ENCODE peak calls at places on chromosomes 3 and 15, in five cellular contexts. One of them, this sample, is unnamed.

GRCh38 chr15:68303560-68304436 is 26.3 kb downstream of the FEM1B start:
- DNase-seq in stimulated activated naive B cell treated with anti-CD40 and anti-IgM and Interleukin-4, amounts not matched to agents 10 μg/mL and 1 μg/mL and 100 μg/mL, for 72 hours: no peak
- DNase-seq in GM03348: no peak
- DNase-seq in stimulated activated CD4-positive, alpha-beta T cell treated with anti-CD3 and anti-CD28 coated beads, Interleukin-4, amount 100 ng/mL, for 4 hours: no peak
- DNase-seq in activated naive CD4-positive, alpha-beta T cell: no peak
- DNase-seq in this sample: no peak

GRCh38 chr15:67030036-67030762 is 35.2 kb upstream of the SMAD3 start:
- DNase-seq in GM03348: no peak
- DNase-seq in stimulated activated CD4-positive, alpha-beta T cell treated with anti-CD3 and anti-CD28 coated beads, Interleukin-4, amount 100 ng/mL, for 4 hours: no peak
- DNase-seq in stimulated activated naive B cell treated with anti-CD40 and anti-IgM and Interleukin-4, amounts not matched to agents 10 μg/mL and 1 μg/mL and 100 μg/mL, for 72 hours: no peak
- DNase-seq in activated naive CD4-positive, alpha-beta T cell: no peak
- DNase-seq in this sample: no peak

GRCh38 chr15:24068102-24068501 is 381.0 kb upstream of the NDN start:
- DNase-seq in activated naive CD4-positive, alpha-beta T cell: no peak
- DNase-seq in stimulated activated naive B cell treated with anti-CD40 and anti-IgM and Interleukin-4, amounts not matched to agents 10 μg/mL and 1 μg/mL and 100 μg/mL, for 72 hours: no peak
- DNase-seq in GM03348: no peak
- DNase-seq in stimulated activated CD4-positive, alpha-beta T cell treated with anti-CD3 and anti-CD28 coated beads, Interleukin-4, amount 100 ng/mL, for 4 hours: no peak
- DNase-seq in this sample: no peak

GRCh38 chr3:183800221-183800863 is 25.0 kb downstream of the MAP6D1 start:
- DNase-seq in activated naive CD4-positive, alpha-beta T cell: no peak
- DNase-seq in stimulated activated naive B cell treated with anti-CD40 and anti-IgM and Interleukin-4, amounts not matched to agents 10 μg/mL and 1 μg/mL and 100 μg/mL, for 72 hours: no peak
- DNase-seq in GM03348: no peak
- DNase-seq in stimulated activated CD4-positive, alpha-beta T cell treated with anti-CD3 and anti-CD28 coated beads, Interleukin-4, amount 100 ng/mL, for 4 hours: no peak
- DNase-seq in this sample: no peak

GRCh38 chr3:33768578-33768977 is 29.9 kb upstream of the PDCD6IP start:
- DNase-seq in GM03348: no peak
- DNase-seq in stimulated activated CD4-positive, alpha-beta T cell treated with anti-CD3 and anti-CD28 coated beads, Interleukin-4, amount 100 ng/mL, for 4 hours: no peak
- DNase-seq in stimulated activated naive B cell treated with anti-CD40 and anti-IgM and Interleukin-4, amounts not matched to agents 10 μg/mL and 1 μg/mL and 100 μg/mL, for 72 hours: no peak
- DNase-seq in activated naive CD4-positive, alpha-beta T cell: no peak
- DNase-seq in this sample: no peak

GRCh38 chr15:55282284-55282833 is 7.3 kb downstream of the RAB27A start:
- DNase-seq in activated naive CD4-positive, alpha-beta T cell: no peak
- DNase-seq in stimulated activated naive B cell treated with anti-CD40 and anti-IgM and Interleukin-4, amounts not matched to agents 10 μg/mL and 1 μg/mL and 100 μg/mL, for 72 hours: no peak
- DNase-seq in GM03348: peak; percentile 72
- DNase-seq in stimulated activated CD4-positive, alpha-beta T cell treated with anti-CD3 and anti-CD28 coated beads, Interleukin-4, amount 100 ng/mL, for 4 hours: no peak
- DNase-seq in this sample: peak; percentile 61

GRCh38 chr15:56837281-56837680 is 81.2 kb upstream of the TCF12 start:
- DNase-seq in GM03348: peak; percentile 60
- DNase-seq in stimulated activated CD4-positive, alpha-beta T cell treated with anti-CD3 and anti-CD28 coated beads, Interleukin-4, amount 100 ng/mL, for 4 hours: no peak
- DNase-seq in activated naive CD4-positive, alpha-beta T cell: no peak
- DNase-seq in stimulated activated naive B cell treated with anti-CD40 and anti-IgM and Interleukin-4, amounts not matched to agents 10 μg/mL and 1 μg/mL and 100 μg/mL, for 72 hours: no peak
- DNase-seq in this sample: peak; percentile 50

GRCh38 chr3:190486908-190487607 is 26.8 kb upstream of the IL1RAP start:
- DNase-seq in stimulated activated naive B cell treated with anti-CD40 and anti-IgM and Interleukin-4, amounts not matched to agents 10 μg/mL and 1 μg/mL and 100 μg/mL, for 72 hours: no peak
- DNase-seq in GM03348: no peak
- DNase-seq in activated naive CD4-positive, alpha-beta T cell: no peak
- DNase-seq in stimulated activated CD4-positive, alpha-beta T cell treated with anti-CD3 and anti-CD28 coated beads, Interleukin-4, amount 100 ng/mL, for 4 hours: no peak
- DNase-seq in this sample: no peak

GRCh38 chr3:159877924-159878323 is 110.7 kb upstream of the IL12A start:
- DNase-seq in activated naive CD4-positive, alpha-beta T cell: no peak
- DNase-seq in GM03348: no peak
- DNase-seq in stimulated activated naive B cell treated with anti-CD40 and anti-IgM and Interleukin-4, amounts not matched to agents 10 μg/mL and 1 μg/mL and 100 μg/mL, for 72 hours: no peak
- DNase-seq in stimulated activated CD4-positive, alpha-beta T cell treated with anti-CD3 and anti-CD28 coated beads, Interleukin-4, amount 100 ng/mL, for 4 hours: no peak
- DNase-seq in this sample: no peak

GRCh38 chr15:56754993-56755392 is 21.7 kb upstream of the ZNF280D start:
- DNase-seq in GM03348: peak; percentile 52
- DNase-seq in activated naive CD4-positive, alpha-beta T cell: no peak
- DNase-seq in stimulated activated naive B cell treated with anti-CD40 and anti-IgM and Interleukin-4, amounts not matched to agents 10 μg/mL and 1 μg/mL and 100 μg/mL, for 72 hours: no peak
- DNase-seq in stimulated activated CD4-positive, alpha-beta T cell treated with anti-CD3 and anti-CD28 coated beads, Interleukin-4, amount 100 ng/mL, for 4 hours: no peak
- DNase-seq in this sample: no peak

GRCh38 chr3:16444344-16444743 is 69.2 kb downstream of the RFTN1 start:
- DNase-seq in activated naive CD4-positive, alpha-beta T cell: no peak
- DNase-seq in stimulated activated CD4-positive, alpha-beta T cell treated with anti-CD3 and anti-CD28 coated beads, Interleukin-4, amount 100 ng/mL, for 4 hours: no peak
- DNase-seq in stimulated activated naive B cell treated with anti-CD40 and anti-IgM and Interleukin-4, amounts not matched to agents 10 μg/mL and 1 μg/mL and 100 μg/mL, for 72 hours: no peak
- DNase-seq in GM03348: no peak
- DNase-seq in this sample: no peak

GRCh38 chr3:39177708-39178332 is 14.6 kb downstream of the XIRP1 start:
- DNase-seq in stimulated activated naive B cell treated with anti-CD40 and anti-IgM and Interleukin-4, amounts not matched to agents 10 μg/mL and 1 μg/mL and 100 μg/mL, for 72 hours: peak; percentile 53
- DNase-seq in stimulated activated CD4-positive, alpha-beta T cell treated with anti-CD3 and anti-CD28 coated beads, Interleukin-4, amount 100 ng/mL, for 4 hours: peak; percentile 70
- DNase-seq in GM03348: peak; percentile 94
- DNase-seq in activated naive CD4-positive, alpha-beta T cell: peak; percentile 31
- DNase-seq in this sample: peak; percentile 93

GRCh38 chr15:32952901-32953889 is 235.4 kb downstream of the GREM1 start:
- DNase-seq in GM03348: peak; percentile 33
- DNase-seq in stimulated activated CD4-positive, alpha-beta T cell treated with anti-CD3 and anti-CD28 coated beads, Interleukin-4, amount 100 ng/mL, for 4 hours: no peak
- DNase-seq in activated naive CD4-positive, alpha-beta T cell: no peak
- DNase-seq in stimulated activated naive B cell treated with anti-CD40 and anti-IgM and Interleukin-4, amounts not matched to agents 10 μg/mL and 1 μg/mL and 100 μg/mL, for 72 hours: no peak
- DNase-seq in this sample: no peak

GRCh38 chr15:50148362-50148963 is 29.4 kb upstream of the ATP8B4 start:
- DNase-seq in activated naive CD4-positive, alpha-beta T cell: no peak
- DNase-seq in stimulated activated CD4-positive, alpha-beta T cell treated with anti-CD3 and anti-CD28 coated beads, Interleukin-4, amount 100 ng/mL, for 4 hours: no peak
- DNase-seq in stimulated activated naive B cell treated with anti-CD40 and anti-IgM and Interleukin-4, amounts not matched to agents 10 μg/mL and 1 μg/mL and 100 μg/mL, for 72 hours: no peak
- DNase-seq in GM03348: peak; percentile 43
- DNase-seq in this sample: peak; percentile 33

GRCh38 chr3:54882114-54882833 is 45.6 kb downstream of the LRTM1 start:
- DNase-seq in stimulated activated naive B cell treated with anti-CD40 and anti-IgM and Interleukin-4, amounts not matched to agents 10 μg/mL and 1 μg/mL and 100 μg/mL, for 72 hours: no peak
- DNase-seq in stimulated activated CD4-positive, alpha-beta T cell treated with anti-CD3 and anti-CD28 coated beads, Interleukin-4, amount 100 ng/mL, for 4 hours: no peak
- DNase-seq in activated naive CD4-positive, alpha-beta T cell: no peak
- DNase-seq in GM03348: peak; percentile 83
- DNase-seq in this sample: peak; percentile 92

GRCh38 chr3:130894130-130894872 is 417 bp downstream of the ATP2C1 start:
- DNase-seq in stimulated activated CD4-positive, alpha-beta T cell treated with anti-CD3 and anti-CD28 coated beads, Interleukin-4, amount 100 ng/mL, for 4 hours: peak; percentile 31
- DNase-seq in GM03348: peak; percentile 58
- DNase-seq in activated naive CD4-positive, alpha-beta T cell: no peak
- DNase-seq in stimulated activated naive B cell treated with anti-CD40 and anti-IgM and Interleukin-4, amounts not matched to agents 10 μg/mL and 1 μg/mL and 100 μg/mL, for 72 hours: no peak
- DNase-seq in this sample: peak; percentile 31

GRCh38 chr3:116877968-116878367 is 168.4 kb downstream of the TUSC7 start:
- DNase-seq in activated naive CD4-positive, alpha-beta T cell: no peak
- DNase-seq in stimulated activated naive B cell treated with anti-CD40 and anti-IgM and Interleukin-4, amounts not matched to agents 10 μg/mL and 1 μg/mL and 100 μg/mL, for 72 hours: no peak
- DNase-seq in GM03348: no peak
- DNase-seq in stimulated activated CD4-positive, alpha-beta T cell treated with anti-CD3 and anti-CD28 coated beads, Interleukin-4, amount 100 ng/mL, for 4 hours: no peak
- DNase-seq in this sample: no peak

GRCh38 chr15:34248190-34248589 is 23.4 kb downstream of the EMC4 start:
- DNase-seq in stimulated activated CD4-positive, alpha-beta T cell treated with anti-CD3 and anti-CD28 coated beads, Interleukin-4, amount 100 ng/mL, for 4 hours: no peak
- DNase-seq in activated naive CD4-positive, alpha-beta T cell: no peak
- DNase-seq in stimulated activated naive B cell treated with anti-CD40 and anti-IgM and Interleukin-4, amounts not matched to agents 10 μg/mL and 1 μg/mL and 100 μg/mL, for 72 hours: no peak
- DNase-seq in GM03348: no peak
- DNase-seq in this sample: no peak

GRCh38 chr15:31463521-31464102 is 137.0 kb downstream of the KLF13 start:
- DNase-seq in stimulated activated CD4-positive, alpha-beta T cell treated with anti-CD3 and anti-CD28 coated beads, Interleukin-4, amount 100 ng/mL, for 4 hours: no peak
- DNase-seq in GM03348: no peak
- DNase-seq in activated naive CD4-positive, alpha-beta T cell: no peak
- DNase-seq in stimulated activated naive B cell treated with anti-CD40 and anti-IgM and Interleukin-4, amounts not matched to agents 10 μg/mL and 1 μg/mL and 100 μg/mL, for 72 hours: no peak
- DNase-seq in this sample: no peak

GRCh38 chr3:48268936-48269551 is 28.1 kb downstream of the ZNF589 start:
- DNase-seq in GM03348: no peak
- DNase-seq in stimulated activated naive B cell treated with anti-CD40 and anti-IgM and Interleukin-4, amounts not matched to agents 10 μg/mL and 1 μg/mL and 100 μg/mL, for 72 hours: no peak
- DNase-seq in stimulated activated CD4-positive, alpha-beta T cell treated with anti-CD3 and anti-CD28 coated beads, Interleukin-4, amount 100 ng/mL, for 4 hours: peak; percentile 46
- DNase-seq in activated naive CD4-positive, alpha-beta T cell: no peak
- DNase-seq in this sample: no peak

GRCh38 chr3:13146643-13147143 is 73.5 kb upstream of the IQSEC1 start:
- DNase-seq in activated naive CD4-positive, alpha-beta T cell: no peak
- DNase-seq in stimulated activated naive B cell treated with anti-CD40 and anti-IgM and Interleukin-4, amounts not matched to agents 10 μg/mL and 1 μg/mL and 100 μg/mL, for 72 hours: no peak
- DNase-seq in stimulated activated CD4-positive, alpha-beta T cell treated with anti-CD3 and anti-CD28 coated beads, Interleukin-4, amount 100 ng/mL, for 4 hours: no peak
- DNase-seq in GM03348: no peak
- DNase-seq in this sample: no peak

GRCh38 chr3:71688121-71688520 is 37.1 kb downstream of the EIF4E3 start:
- DNase-seq in activated naive CD4-positive, alpha-beta T cell: no peak
- DNase-seq in stimulated activated CD4-positive, alpha-beta T cell treated with anti-CD3 and anti-CD28 coated beads, Interleukin-4, amount 100 ng/mL, for 4 hours: no peak
- DNase-seq in GM03348: no peak
- DNase-seq in stimulated activated naive B cell treated with anti-CD40 and anti-IgM and Interleukin-4, amounts not matched to agents 10 μg/mL and 1 μg/mL and 100 μg/mL, for 72 hours: no peak
- DNase-seq in this sample: no peak

This sample was measured in AG08395.